ENCODE peak calls at places on chromosomes 2 and 18, in four cellular contexts. One of them, this sample, is unnamed. For H3K9me3, the result is how much of the 10 kb centered on the place peaks cover.

GRCh38 chr18:55419132-55419938 is 168.7 kb downstream of the TCF4 start:
- DNase-seq in aorta: no peak
- DNase-seq in CD8-positive, alpha-beta T cell: no peak
- DNase-seq in esophagus squamous epithelium: no peak
- DNase-seq in this sample: no peak

GRCh38 chr2:225233234-225233633 is 166.3 kb upstream of the NYAP2 start:
- DNase-seq in aorta: no peak
- DNase-seq in CD8-positive, alpha-beta T cell: no peak
- DNase-seq in esophagus squamous epithelium: no peak
- DNase-seq in this sample: no peak

GRCh38 chr2:157903051-157903625 is 27.0 kb upstream of the ACVR1 start:
- DNase-seq in aorta: no peak
- DNase-seq in CD8-positive, alpha-beta T cell: no peak
- DNase-seq in esophagus squamous epithelium: no peak
- DNase-seq in this sample: no peak

GRCh38 chr2:3001595-3002184 is 375.9 kb downstream of the EIPR1 start:
- DNase-seq in aorta: no peak
- DNase-seq in CD8-positive, alpha-beta T cell: no peak
- DNase-seq in esophagus squamous epithelium: no peak
- DNase-seq in this sample: no peak

GRCh38 chr2:239910404-239910803 is 114.7 kb downstream of the NDUFA10 start:
- DNase-seq in aorta: peak
- DNase-seq in CD8-positive, alpha-beta T cell: no peak
- DNase-seq in esophagus squamous epithelium: no peak
- DNase-seq in this sample: no peak

GRCh38 chr2:234348081-234348480 is 148.8 kb downstream of the ARL4C start:
- DNase-seq in aorta: no peak
- DNase-seq in CD8-positive, alpha-beta T cell: no peak
- DNase-seq in esophagus squamous epithelium: no peak
- DNase-seq in this sample: no peak

GRCh38 chr2:219206442-219207253 is at the start of gene ZFAND2B:
- DNase-seq in aorta: peak
- DNase-seq in CD8-positive, alpha-beta T cell: peak
- DNase-seq in esophagus squamous epithelium: peak
- DNase-seq in this sample: peak

GRCh38 chr2:49004046-49004626 is 150.2 kb downstream of the FSHR start:
- DNase-seq in aorta: no peak
- DNase-seq in CD8-positive, alpha-beta T cell: no peak
- DNase-seq in esophagus squamous epithelium: no peak
- DNase-seq in this sample: no peak

GRCh38 chr2:238091426-238092060 is 8.6 kb upstream of the ESPNL start:
- DNase-seq in aorta: no peak
- DNase-seq in CD8-positive, alpha-beta T cell: no peak
- DNase-seq in esophagus squamous epithelium: no peak
- DNase-seq in this sample: no peak

GRCh38 chr2:240596080-240596460 is 9.5 kb downstream of the CAPN10 start:
- DNase-seq in aorta: no peak
- DNase-seq in CD8-positive, alpha-beta T cell: no peak
- DNase-seq in esophagus squamous epithelium: no peak
- DNase-seq in this sample: peak

GRCh38 chr18:43078485-43079092 is 36.9 kb downstream of the RIT2 start:
- DNase-seq in aorta: no peak
- DNase-seq in CD8-positive, alpha-beta T cell: no peak
- DNase-seq in esophagus squamous epithelium: no peak
- DNase-seq in this sample: no peak

GRCh38 chr2:85768713-85769112 is 14.9 kb downstream of the ATOH8 start:
- DNase-seq in aorta: no peak
- DNase-seq in CD8-positive, alpha-beta T cell: no peak
- DNase-seq in esophagus squamous epithelium: no peak
- DNase-seq in this sample: no peak

GRCh38 chr2:241808701-241809382 is at the start of gene NEU4:
- DNase-seq in aorta: peak
- DNase-seq in CD8-positive, alpha-beta T cell: no peak
- DNase-seq in esophagus squamous epithelium: no peak
- DNase-seq in this sample: no peak

GRCh38 chr2:29900971-29901633 is 20.3 kb downstream of the ALK start:
- DNase-seq in aorta: no peak
- DNase-seq in CD8-positive, alpha-beta T cell: no peak
- DNase-seq in esophagus squamous epithelium: no peak
- DNase-seq in this sample: no peak

GRCh38 chr2:222730346-222731065 is 59.0 kb downstream of the MOGAT1 start:
- DNase-seq in aorta: no peak
- DNase-seq in CD8-positive, alpha-beta T cell: no peak
- DNase-seq in esophagus squamous epithelium: no peak
- DNase-seq in this sample: no peak

GRCh38 chr2:106270471-106270891 is 76.4 kb upstream of the UXS1 start:
- DNase-seq in aorta: no peak
- DNase-seq in CD8-positive, alpha-beta T cell: no peak
- DNase-seq in esophagus squamous epithelium: no peak
- DNase-seq in this sample: no peak

GRCh38 chr2:42071762-42072161 is 23.9 kb downstream of the PKDCC start:
- DNase-seq in aorta: no peak
- DNase-seq in CD8-positive, alpha-beta T cell: no peak
- DNase-seq in esophagus squamous epithelium: no peak
- DNase-seq in this sample: no peak

GRCh38 chr2:201854221-201854801 is 48.0 kb downstream of the CDK15 start:
- DNase-seq in aorta: no peak
- DNase-seq in CD8-positive, alpha-beta T cell: no peak
- DNase-seq in esophagus squamous epithelium: no peak
- DNase-seq in this sample: no peak

GRCh38 chr2:190891370-190891769 is 10.7 kb downstream of the GLS start:
- DNase-seq in aorta: no peak
- DNase-seq in CD8-positive, alpha-beta T cell: no peak
- DNase-seq in esophagus squamous epithelium: no peak
- DNase-seq in this sample: no peak

GRCh38 chr2:212919238-212919637 is 232.2 kb downstream of the IKZF2 start:
- DNase-seq in aorta: no peak
- DNase-seq in CD8-positive, alpha-beta T cell: no peak
- DNase-seq in esophagus squamous epithelium: no peak
- DNase-seq in this sample: no peak

GRCh38 chr2:198096007-198096406 is 291.6 kb downstream of the PLCL1 start:
- DNase-seq in aorta: no peak
- DNase-seq in CD8-positive, alpha-beta T cell: no peak
- DNase-seq in esophagus squamous epithelium: no peak
- DNase-seq in this sample: no peak

GRCh38 chr18:46856975-46857374 is 60.3 kb downstream of the PIAS2 start:
- DNase-seq in aorta: no peak
- DNase-seq in CD8-positive, alpha-beta T cell: no peak
- DNase-seq in esophagus squamous epithelium: no peak
- DNase-seq in this sample: no peak

GRCh38 chr2:112474844-112475486 is 7.0 kb upstream of the TTL start:
- DNase-seq in aorta: no peak
- DNase-seq in CD8-positive, alpha-beta T cell: no peak
- DNase-seq in esophagus squamous epithelium: no peak
- DNase-seq in this sample: no peak

GRCh38 chr2:189287363-189287762 is 107.8 kb upstream of the COL5A2 start:
- DNase-seq in aorta: no peak
- DNase-seq in CD8-positive, alpha-beta T cell: no peak
- DNase-seq in esophagus squamous epithelium: no peak
- DNase-seq in this sample: no peak

GRCh38 chr2:128450211-128451015 is 131.7 kb upstream of the HS6ST1 start:
- DNase-seq in aorta: peak
- DNase-seq in CD8-positive, alpha-beta T cell: no peak
- DNase-seq in esophagus squamous epithelium: no peak
- DNase-seq in this sample: no peak

GRCh38 chr2:96353032-96353561 is 17.5 kb downstream of the NCAPH start:
- DNase-seq in aorta: no peak
- DNase-seq in CD8-positive, alpha-beta T cell: no peak
- DNase-seq in esophagus squamous epithelium: no peak
- DNase-seq in this sample: no peak

GRCh38 chr2:6855860-6856547 is 9.7 kb downstream of the CMPK2 start:
- DNase-seq in aorta: no peak
- DNase-seq in CD8-positive, alpha-beta T cell: no peak
- DNase-seq in esophagus squamous epithelium: no peak
- DNase-seq in this sample: no peak

GRCh38 chr2:6852210-6852609 is 13.5 kb downstream of the CMPK2 start:
- DNase-seq in aorta: no peak
- DNase-seq in CD8-positive, alpha-beta T cell: no peak
- DNase-seq in esophagus squamous epithelium: no peak
- DNase-seq in this sample: no peak

DNA sequence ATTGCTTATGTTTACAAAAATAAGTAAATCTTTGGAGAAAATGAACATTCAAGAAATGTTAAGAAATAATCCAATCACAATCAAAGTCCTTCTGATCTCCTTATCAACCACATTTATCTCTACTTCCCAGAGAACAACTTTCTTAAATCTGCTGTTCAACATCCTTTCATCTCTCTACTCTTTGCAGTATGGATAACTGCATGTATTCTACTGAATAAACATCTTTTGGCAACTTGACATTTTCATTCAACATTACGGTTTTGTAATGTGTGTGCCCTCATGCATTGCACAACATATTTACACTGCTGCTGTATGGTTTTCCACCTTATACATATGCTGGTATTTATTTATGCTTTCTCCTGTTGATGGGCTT is 9.2 kb downstream of the CMPK2 start:
- DNase-seq in aorta: no peak
- DNase-seq in CD8-positive, alpha-beta T cell: no peak
- DNase-seq in esophagus squamous epithelium: no peak
- DNase-seq in this sample: no peak
- H3K9me3 ChIP-seq in aorta: under half
- H3K9me3 ChIP-seq in CD8-positive, alpha-beta T cell: under half
- H3K9me3 ChIP-seq in esophagus squamous epithelium: under half
- H3K9me3 ChIP-seq in this sample: under half

DNA sequence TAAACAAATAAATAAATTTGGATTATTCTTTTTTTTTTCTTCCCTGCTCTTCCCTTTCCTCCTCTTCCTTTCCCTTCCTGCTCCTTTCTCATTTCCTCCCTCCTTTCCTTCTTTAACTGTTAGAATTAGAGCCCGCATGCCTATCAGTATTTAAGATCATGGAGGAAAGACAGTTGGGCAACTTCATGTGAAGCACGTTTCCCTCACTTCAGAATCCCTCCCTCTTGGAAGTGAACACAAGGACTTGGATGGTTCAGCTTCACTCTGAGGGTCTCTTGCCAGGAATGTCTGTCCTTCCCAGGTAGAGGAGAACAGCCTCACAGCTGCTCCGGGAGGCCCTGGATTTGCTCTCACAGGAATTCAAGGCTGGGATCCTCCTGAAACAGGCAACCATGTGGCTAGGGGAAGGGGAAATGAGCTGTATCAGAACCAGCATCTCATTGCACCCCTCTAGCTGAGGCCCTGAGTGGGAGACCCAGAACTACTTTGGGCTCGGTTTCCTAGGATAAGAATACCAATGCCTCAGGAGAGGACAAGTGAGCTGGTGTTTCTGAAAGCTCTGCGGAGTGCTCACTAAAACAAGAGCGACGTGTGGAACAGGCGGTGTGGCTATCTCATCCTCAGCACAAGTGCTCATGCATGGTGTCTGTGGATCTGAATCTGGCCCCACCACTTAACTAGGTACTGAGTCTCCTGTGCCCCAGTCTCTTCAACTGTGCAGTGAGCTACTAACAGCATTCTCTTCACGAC is 230.5 kb downstream of the MYCN start:
- DNase-seq in aorta: no peak
- DNase-seq in CD8-positive, alpha-beta T cell: no peak
- DNase-seq in esophagus squamous epithelium: no peak
- DNase-seq in this sample: no peak
- H3K9me3 ChIP-seq in aorta: under half
- H3K9me3 ChIP-seq in CD8-positive, alpha-beta T cell: under half
- H3K9me3 ChIP-seq in esophagus squamous epithelium: under half
- H3K9me3 ChIP-seq in this sample: under half

DNA sequence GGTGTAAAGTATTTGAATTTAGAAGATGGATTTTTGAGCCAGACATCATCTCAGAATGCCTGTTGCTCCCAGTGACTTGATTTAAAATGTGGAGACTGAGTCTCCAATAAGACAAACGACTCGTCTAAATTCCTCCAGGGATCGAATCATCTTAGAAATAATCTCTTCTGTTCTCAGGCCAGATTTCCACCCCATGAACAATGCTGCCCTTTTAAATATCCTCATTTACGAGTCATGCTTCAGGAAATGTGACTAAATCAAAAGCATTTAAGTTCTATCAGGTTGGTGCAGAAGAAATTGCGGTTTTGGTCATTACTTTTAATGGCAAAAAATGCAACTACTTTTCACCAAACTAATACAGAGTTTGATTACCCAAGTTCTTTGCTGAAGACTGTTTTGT is 684.6 kb upstream of the SOX11 start:
- DNase-seq in aorta: no peak
- DNase-seq in CD8-positive, alpha-beta T cell: no peak
- DNase-seq in esophagus squamous epithelium: no peak
- DNase-seq in this sample: no peak
- H3K9me3 ChIP-seq in aorta: under half
- H3K9me3 ChIP-seq in CD8-positive, alpha-beta T cell: under half
- H3K9me3 ChIP-seq in esophagus squamous epithelium: under half
- H3K9me3 ChIP-seq in this sample: under half

GRCh38 chr18:38483326-38483725 is 917.7 kb upstream of the CELF4 start:
- DNase-seq in aorta: no peak
- DNase-seq in CD8-positive, alpha-beta T cell: no peak
- DNase-seq in esophagus squamous epithelium: no peak
- DNase-seq in this sample: no peak
- H3K9me3 ChIP-seq in aorta: under half
- H3K9me3 ChIP-seq in CD8-positive, alpha-beta T cell: under half
- H3K9me3 ChIP-seq in esophagus squamous epithelium: under half
- H3K9me3 ChIP-seq in this sample: under half

GRCh38 chr2:45543257-45543656 is 67.8 kb downstream of the SRBD1 start:
- DNase-seq in aorta: no peak
- DNase-seq in CD8-positive, alpha-beta T cell: no peak
- DNase-seq in esophagus squamous epithelium: no peak
- DNase-seq in this sample: no peak
- H3K9me3 ChIP-seq in aorta: under half
- H3K9me3 ChIP-seq in CD8-positive, alpha-beta T cell: under half
- H3K9me3 ChIP-seq in esophagus squamous epithelium: under half
- H3K9me3 ChIP-seq in this sample: under half

This sample was measured in T-helper 17 cell.